ENCODE peak calls at places on chromosomes 7 and 10, in seven cellular contexts. One of them, this sample, is unnamed.

GRCh38 chr7:105364748-105365147 is 24.0 kb downstream of the SRPK2 start:
- DNase-seq in HCT116: no peak
- DNase-seq in hepatocyte: no peak
- DNase-seq in MM.1S: no peak
- DNase-seq in SK-N-SH: no peak
- DNase-seq in GM23338: peak
- DNase-seq in PC-3: no peak
- DNase-seq in this sample: no peak

GRCh38 chr10:78196964-78197363 is 163.3 kb downstream of the RPS24 start:
- DNase-seq in MM.1S: no peak
- DNase-seq in GM23338: no peak
- DNase-seq in PC-3: peak
- DNase-seq in HCT116: no peak
- DNase-seq in hepatocyte: peak
- DNase-seq in SK-N-SH: no peak
- DNase-seq in this sample: no peak

GRCh38 chr7:105963038-105963667 is at the start of gene CDHR3:
- DNase-seq in PC-3: no peak
- DNase-seq in SK-N-SH: no peak
- DNase-seq in MM.1S: no peak
- DNase-seq in GM23338: no peak
- DNase-seq in HCT116: no peak
- DNase-seq in hepatocyte: peak
- DNase-seq in this sample: no peak

GRCh38 chr10:65611592-65611991 is 1314.2 kb upstream of the LRRTM3 start:
- DNase-seq in HCT116: no peak
- DNase-seq in MM.1S: no peak
- DNase-seq in PC-3: peak
- DNase-seq in GM23338: no peak
- DNase-seq in hepatocyte: no peak
- DNase-seq in SK-N-SH: no peak
- DNase-seq in this sample: no peak

GRCh38 chr10:98076086-98076485 is 45.7 kb upstream of the CRTAC1 start:
- DNase-seq in SK-N-SH: no peak
- DNase-seq in GM23338: no peak
- DNase-seq in hepatocyte: no peak
- DNase-seq in HCT116: no peak
- DNase-seq in PC-3: no peak
- DNase-seq in MM.1S: no peak
- DNase-seq in this sample: no peak

GRCh38 chr10:47049056-47049851 is 138.0 kb downstream of the PTPN20 start:
- DNase-seq in HCT116: no peak
- DNase-seq in MM.1S: no peak
- DNase-seq in SK-N-SH: no peak
- DNase-seq in hepatocyte: no peak
- DNase-seq in GM23338: no peak
- DNase-seq in PC-3: no peak
- DNase-seq in this sample: no peak

GRCh38 chr7:69109131-69109740 is 489.0 kb upstream of the AUTS2 start:
- DNase-seq in HCT116: no peak
- DNase-seq in SK-N-SH: no peak
- DNase-seq in GM23338: no peak
- DNase-seq in PC-3: no peak
- DNase-seq in MM.1S: no peak
- DNase-seq in hepatocyte: no peak
- DNase-seq in this sample: no peak

GRCh38 chr7:6256709-6257535 is 15.5 kb downstream of the CYTH3 start:
- DNase-seq in PC-3: no peak
- DNase-seq in SK-N-SH: no peak
- DNase-seq in hepatocyte: peak
- DNase-seq in MM.1S: peak
- DNase-seq in GM23338: no peak
- DNase-seq in HCT116: no peak
- DNase-seq in this sample: no peak

GRCh38 chr10:90328896-90329295 is 528.9 kb downstream of the HTR7 start:
- DNase-seq in GM23338: no peak
- DNase-seq in PC-3: no peak
- DNase-seq in SK-N-SH: no peak
- DNase-seq in MM.1S: no peak
- DNase-seq in hepatocyte: no peak
- DNase-seq in HCT116: no peak
- DNase-seq in this sample: no peak

GRCh38 chr10:60901561-60902235 is 42.3 kb downstream of the RHOBTB1 start:
- DNase-seq in PC-3: no peak
- DNase-seq in HCT116: no peak
- DNase-seq in GM23338: no peak
- DNase-seq in SK-N-SH: peak
- DNase-seq in MM.1S: no peak
- DNase-seq in hepatocyte: no peak
- DNase-seq in this sample: no peak

GRCh38 chr7:122136639-122137253 is 7.3 kb downstream of the AASS start:
- DNase-seq in GM23338: no peak
- DNase-seq in hepatocyte: no peak
- DNase-seq in HCT116: no peak
- DNase-seq in SK-N-SH: no peak
- DNase-seq in PC-3: no peak
- DNase-seq in MM.1S: no peak
- DNase-seq in this sample: no peak

GRCh38 chr7:107103369-107103768 is 58.9 kb downstream of the PRKAR2B start:
- DNase-seq in hepatocyte: no peak
- DNase-seq in SK-N-SH: peak
- DNase-seq in MM.1S: no peak
- DNase-seq in GM23338: no peak
- DNase-seq in PC-3: peak
- DNase-seq in HCT116: no peak
- DNase-seq in this sample: peak

GRCh38 chr10:72089618-72090017 is 1.3 kb upstream of the SPOCK2 start:
- DNase-seq in hepatocyte: peak
- DNase-seq in SK-N-SH: no peak
- DNase-seq in PC-3: no peak
- DNase-seq in MM.1S: no peak
- DNase-seq in HCT116: no peak
- DNase-seq in GM23338: no peak
- DNase-seq in this sample: no peak

GRCh38 chr10:80539421-80539999 is 1.8 kb downstream of the SH2D4B start:
- DNase-seq in MM.1S: no peak
- DNase-seq in HCT116: no peak
- DNase-seq in SK-N-SH: no peak
- DNase-seq in PC-3: no peak
- DNase-seq in GM23338: no peak
- DNase-seq in hepatocyte: no peak
- DNase-seq in this sample: peak

GRCh38 chr7:115224923-115225322 is 303.0 kb downstream of the MDFIC start:
- DNase-seq in HCT116: no peak
- DNase-seq in MM.1S: no peak
- DNase-seq in hepatocyte: no peak
- DNase-seq in PC-3: no peak
- DNase-seq in SK-N-SH: no peak
- DNase-seq in GM23338: no peak
- DNase-seq in this sample: no peak

GRCh38 chr10:80382989-80383388 is 25.4 kb upstream of the PRXL2A start:
- DNase-seq in GM23338: peak
- DNase-seq in hepatocyte: peak
- DNase-seq in PC-3: no peak
- DNase-seq in SK-N-SH: peak
- DNase-seq in MM.1S: peak
- DNase-seq in HCT116: peak
- DNase-seq in this sample: peak

GRCh38 chr7:128121731-128122576 is 90.7 kb upstream of the LRRC4 start:
- DNase-seq in GM23338: peak
- DNase-seq in HCT116: no peak
- DNase-seq in hepatocyte: no peak
- DNase-seq in SK-N-SH: no peak
- DNase-seq in MM.1S: no peak
- DNase-seq in PC-3: no peak
- DNase-seq in this sample: no peak

DNA sequence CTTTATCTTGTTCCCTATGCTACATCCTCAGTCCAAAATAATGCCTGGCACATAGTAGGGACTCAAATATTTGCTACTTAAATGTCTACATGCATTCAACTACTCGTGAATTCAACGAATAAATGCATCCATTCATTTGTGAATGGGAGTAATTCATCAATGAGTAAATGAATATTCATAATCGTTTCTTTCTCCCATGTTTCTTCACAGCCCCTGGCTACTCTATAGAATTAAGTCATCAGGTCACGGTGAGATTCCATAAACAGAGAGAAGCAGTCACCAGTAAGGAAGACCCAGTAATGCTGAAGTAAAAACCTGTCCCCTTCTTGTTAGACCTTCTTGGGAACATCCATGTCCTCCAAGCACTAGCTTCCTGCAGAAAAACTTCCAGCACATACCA is 48.4 kb downstream of the ATE1 start:
- DNase-seq in GM23338: no peak
- DNase-seq in MM.1S: no peak
- DNase-seq in HCT116: no peak
- DNase-seq in SK-N-SH: no peak
- DNase-seq in hepatocyte: no peak
- DNase-seq in PC-3: no peak
- DNase-seq in this sample: no peak
- TF ChIP-seq EZH2phosphoT487 in GM23338: no peak
- TF ChIP-seq EZH2phosphoT487 in MM.1S: no peak
- TF ChIP-seq EZH2phosphoT487 in HCT116: no peak
- TF ChIP-seq EZH2phosphoT487 in SK-N-SH: no peak
- TF ChIP-seq EZH2phosphoT487 in hepatocyte: no peak
- TF ChIP-seq EZH2phosphoT487 in PC-3: no peak
- TF ChIP-seq EZH2phosphoT487 in this sample: no peak

DNA sequence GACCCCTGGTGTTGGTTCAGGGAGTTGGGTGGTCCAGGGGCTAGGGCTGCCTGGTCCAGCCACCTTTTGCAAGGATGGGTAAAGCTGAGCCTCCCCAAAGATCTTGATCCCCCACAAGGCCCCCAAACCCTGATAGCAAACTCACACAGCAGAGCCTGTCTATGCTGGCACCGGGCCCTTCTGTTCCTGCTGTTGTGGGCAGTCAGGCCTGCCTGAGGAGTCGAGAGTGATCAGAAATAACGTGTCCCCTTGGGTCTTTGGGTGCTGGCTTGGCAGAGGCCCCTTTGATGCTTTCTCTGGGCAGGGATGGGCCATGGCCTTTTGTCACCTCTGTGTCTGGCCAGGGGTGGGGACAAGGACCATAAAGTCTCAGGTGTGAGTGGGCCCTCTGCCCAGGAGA is 715 bp upstream of the MUC12 start:
- DNase-seq in HCT116: no peak
- DNase-seq in PC-3: no peak
- DNase-seq in MM.1S: no peak
- DNase-seq in SK-N-SH: no peak
- DNase-seq in GM23338: no peak
- DNase-seq in hepatocyte: no peak
- DNase-seq in this sample: no peak
- TF ChIP-seq EZH2phosphoT487 in HCT116: no peak
- TF ChIP-seq EZH2phosphoT487 in PC-3: no peak
- TF ChIP-seq EZH2phosphoT487 in MM.1S: no peak
- TF ChIP-seq EZH2phosphoT487 in SK-N-SH: no peak
- TF ChIP-seq EZH2phosphoT487 in GM23338: no peak
- TF ChIP-seq EZH2phosphoT487 in hepatocyte: no peak
- TF ChIP-seq EZH2phosphoT487 in this sample: no peak

DNA sequence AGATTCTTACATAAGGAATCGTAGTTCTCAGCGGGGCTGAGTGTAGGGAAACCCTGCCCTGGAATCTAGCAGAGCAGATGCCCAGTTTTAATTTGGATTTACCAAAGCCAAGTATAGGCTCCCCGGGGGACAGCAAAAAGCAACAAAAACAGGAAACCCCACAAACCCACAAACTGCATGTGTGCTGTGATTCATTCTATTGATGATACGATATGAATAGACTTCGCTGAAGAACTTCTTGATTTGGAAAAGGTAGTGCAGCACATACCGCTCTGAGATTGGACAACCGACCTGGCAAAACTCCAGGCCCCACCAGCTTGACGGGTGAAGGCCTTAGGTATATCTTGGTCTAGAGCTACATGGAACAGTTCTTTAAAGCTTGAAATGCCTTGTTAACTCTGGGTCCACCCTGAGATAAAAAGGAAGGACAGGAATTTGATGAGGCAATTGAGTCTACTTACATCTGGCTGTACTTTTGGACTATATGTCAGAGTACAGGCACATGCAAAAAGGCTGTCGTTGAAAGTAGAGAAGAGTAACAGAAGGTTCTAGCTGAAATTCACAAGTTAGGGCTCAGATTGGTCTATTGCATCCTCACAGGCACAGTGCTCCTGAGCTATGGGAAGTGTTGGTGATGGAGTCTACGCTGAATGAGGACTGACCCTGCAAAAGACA is 49.1 kb downstream of the STRA8 start:
- DNase-seq in hepatocyte: no peak
- DNase-seq in SK-N-SH: no peak
- DNase-seq in PC-3: no peak
- DNase-seq in MM.1S: no peak
- DNase-seq in HCT116: no peak
- DNase-seq in GM23338: no peak
- DNase-seq in this sample: no peak
- TF ChIP-seq EZH2phosphoT487 in hepatocyte: no peak
- TF ChIP-seq EZH2phosphoT487 in SK-N-SH: no peak
- TF ChIP-seq EZH2phosphoT487 in PC-3: no peak
- TF ChIP-seq EZH2phosphoT487 in MM.1S: no peak
- TF ChIP-seq EZH2phosphoT487 in HCT116: no peak
- TF ChIP-seq EZH2phosphoT487 in GM23338: no peak
- TF ChIP-seq EZH2phosphoT487 in this sample: no peak

GRCh38 chr10:64093304-64093703 is 572.1 kb downstream of the REEP3 start:
- DNase-seq in PC-3: no peak
- DNase-seq in HCT116: no peak
- DNase-seq in GM23338: no peak
- DNase-seq in MM.1S: no peak
- DNase-seq in hepatocyte: no peak
- DNase-seq in SK-N-SH: no peak
- DNase-seq in this sample: no peak

GRCh38 chr10:64090865-64091264 is 569.7 kb downstream of the REEP3 start:
- DNase-seq in SK-N-SH: no peak
- DNase-seq in GM23338: no peak
- DNase-seq in PC-3: peak
- DNase-seq in hepatocyte: no peak
- DNase-seq in MM.1S: no peak
- DNase-seq in HCT116: no peak
- DNase-seq in this sample: no peak

GRCh38 chr10:64089648-64090047 is 568.4 kb downstream of the REEP3 start:
- DNase-seq in SK-N-SH: no peak
- DNase-seq in MM.1S: no peak
- DNase-seq in GM23338: no peak
- DNase-seq in HCT116: no peak
- DNase-seq in hepatocyte: no peak
- DNase-seq in PC-3: no peak
- DNase-seq in this sample: no peak

GRCh38 chr10:64093946-64094560 is 572.9 kb downstream of the REEP3 start:
- DNase-seq in MM.1S: no peak
- DNase-seq in GM23338: no peak
- DNase-seq in HCT116: no peak
- DNase-seq in SK-N-SH: no peak
- DNase-seq in hepatocyte: no peak
- DNase-seq in PC-3: peak
- DNase-seq in this sample: no peak

DNA sequence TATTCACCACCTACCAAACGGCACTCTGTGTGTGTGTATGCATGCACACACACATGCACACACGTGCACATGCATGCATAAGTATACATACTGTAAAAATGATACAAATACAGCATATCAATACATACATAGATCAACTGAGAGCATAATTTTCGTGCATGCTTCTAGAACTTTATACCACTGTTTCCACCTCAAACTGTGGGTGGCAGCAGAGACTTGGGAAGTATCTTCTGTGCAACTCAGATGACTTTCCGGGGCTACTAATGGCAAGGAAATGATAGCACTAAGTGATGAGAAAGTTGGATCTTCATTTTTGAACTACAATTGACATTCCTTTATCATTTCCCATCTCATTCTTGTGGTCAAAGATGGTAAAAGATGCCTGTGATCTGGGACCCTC is 570.7 kb downstream of the REEP3 start:
- DNase-seq in HCT116: no peak
- DNase-seq in PC-3: peak
- DNase-seq in GM23338: peak
- DNase-seq in MM.1S: no peak
- DNase-seq in hepatocyte: peak
- DNase-seq in SK-N-SH: peak
- DNase-seq in this sample: no peak
- TF ChIP-seq EZH2phosphoT487 in HCT116: no peak
- TF ChIP-seq EZH2phosphoT487 in PC-3: no peak
- TF ChIP-seq EZH2phosphoT487 in GM23338: no peak
- TF ChIP-seq EZH2phosphoT487 in MM.1S: no peak
- TF ChIP-seq EZH2phosphoT487 in hepatocyte: no peak
- TF ChIP-seq EZH2phosphoT487 in SK-N-SH: no peak
- TF ChIP-seq EZH2phosphoT487 in this sample: no peak

This sample was measured in OCI-LY7.